ENCODE peak calls at places on chromosome 19, in seven cellular contexts. C is activated naive CD4-positive, alpha-beta T cell; D is CD14-positive monocyte; U is heart right ventricle; G is left cardiac atrium; X is endothelial cell; Q is cardiac fibroblast. O is an unnamed sample.

GRCh38 chr19:39413903-39414608 is 1.6 kb downstream of the PLEKHG2 start:
- DNase-seq in X (peak; percentile 55), D (no peak), C (no peak), G (peak; percentile 46), U (peak; percentile 36), Q (no peak), O (no peak)

GRCh38 chr19:7595466-7596133 is at the start of gene CAMSAP3:
- DNase-seq in U (no peak), C (no peak), X (peak; percentile 42), Q (no peak), G (no peak), D (no peak), O (no peak)

GRCh38 chr19:23507441-23507840 is 112.2 kb upstream of the ZNF91 start:
- DNase-seq in D (no peak), G (no peak), Q (no peak), U (no peak), C (no peak), X (no peak), O (no peak)

GRCh38 chr19:10758978-10759377 is 41.1 kb downstream of the DNM2 start:
- DNase-seq in X (no peak), D (no peak), C (no peak), U (no peak), G (no peak), Q (no peak), O (no peak)

GRCh38 chr19:33953023-33953422 is 156.4 kb downstream of the KCTD15 start:
- DNase-seq in C (no peak), Q (no peak), G (no peak), U (no peak), D (no peak), X (no peak), O (no peak)

GRCh38 chr19:15464394-15465385 is at the start of gene RASAL3:
- DNase-seq in D (no peak), C (peak; percentile 35), U (peak; percentile 32), G (no peak), Q (peak; percentile 19), X (no peak), O (no peak)

GRCh38 chr19:35844482-35845214 is 7.7 kb downstream of the NPHS1 start:
- DNase-seq in C (no peak), X (no peak), Q (no peak), D (no peak), U (no peak), G (no peak), O (no peak)

GRCh38 chr19:46000497-46001246 is 5.4 kb downstream of the CCDC61 start:
- DNase-seq in X (peak; percentile 44), U (peak; percentile 44), C (peak; percentile 52), D (no peak), Q (no peak), G (peak; percentile 51), O (no peak)

GRCh38 chr19:13689050-13689449 is 75.3 kb upstream of the MRI1 start:
- DNase-seq in C (no peak), U (no peak), D (no peak), Q (peak; percentile 53), X (peak; percentile 4), G (no peak), O (no peak)

GRCh38 chr19:52695996-52696395 is 38.8 kb downstream of the ZNF611 start:
- DNase-seq in G (no peak), Q (no peak), D (no peak), C (no peak), U (no peak), X (no peak), O (no peak)

GRCh38 chr19:8262431-8262830 is 45.7 kb downstream of the CD320 start:
- DNase-seq in G (no peak), U (no peak), X (no peak), D (peak; percentile 24), Q (no peak), C (no peak), O (no peak)

GRCh38 chr19:18051887-18052286 is 34.8 kb downstream of the IL12RB1 start:
- DNase-seq in C (no peak), U (peak; percentile 73), G (peak; percentile 68), D (no peak), X (no peak), Q (no peak), O (no peak)

GRCh38 chr19:4990306-4990705 is 21.4 kb downstream of the KDM4B start:
- DNase-seq in G (no peak), U (no peak), C (no peak), Q (no peak), D (no peak), X (no peak), O (no peak)

GRCh38 chr19:43354305-43354627 is 780 bp downstream of the CD177 start:
- DNase-seq in G (no peak), U (no peak), D (no peak), Q (no peak), C (no peak), X (peak; percentile 51), O (no peak)

GRCh38 chr19:18021121-18021755 is 13.3 kb downstream of the ARRDC2 start:
- DNase-seq in G (peak; percentile 92), C (peak; percentile 58), X (no peak), Q (peak; percentile 95), D (peak; percentile 95), U (peak; percentile 90), O (no peak)

GRCh38 chr19:35789978-35790944 is 14.9 kb downstream of the ARHGAP33 start:
- DNase-seq in G (no peak), D (no peak), U (no peak), Q (no peak), C (no peak), X (no peak), O (no peak)

GRCh38 chr19:2179095-2179494 is 15.4 kb downstream of the DOT1L start:
- DNase-seq in Q (no peak), U (no peak), C (no peak), G (no peak), X (no peak), D (no peak), O (no peak)

GRCh38 chr19:39046037-39046821 is 13.9 kb upstream of the FBXO27 start:
- DNase-seq in C (no peak), U (no peak), D (no peak), Q (peak; percentile 25), X (no peak), G (no peak), O (no peak)

GRCh38 chr19:44111910-44112463 is 1.2 kb upstream of the ZNF225 start:
- DNase-seq in U (no peak), G (peak; percentile 37), C (no peak), X (peak; percentile 51), Q (peak; percentile 94), D (no peak), O (no peak)

GRCh38 chr19:2922987-2923386 is 21.8 kb downstream of the ZNF77 start:
- DNase-seq in X (no peak), C (no peak), D (no peak), Q (no peak), G (no peak), U (no peak), O (no peak)

GRCh38 chr19:37930416-37930815 is 23.4 kb downstream of the SIPA1L3 start:
- DNase-seq in C (no peak), X (no peak), G (no peak), Q (peak; percentile 51), D (no peak), U (no peak), O (no peak)

GRCh38 chr19:8248348-8249328 is 39.5 kb downstream of the CERS4 start:
- DNase-seq in X (no peak), Q (no peak), C (no peak), D (no peak), G (no peak), U (no peak), O (no peak)

GRCh38 chr19:30227071-30227621 is 145.0 kb upstream of the ZNF536 start:
- DNase-seq in Q (no peak), X (no peak), D (no peak), C (no peak), G (no peak), U (peak; percentile 19), O (no peak)

GRCh38 chr19:9306443-9306842 is 3.2 kb downstream of the ZNF699 start:
- DNase-seq in G (no peak), C (no peak), D (no peak), U (no peak), X (no peak), Q (peak; percentile 90), O (no peak)